ENCODE peak calls at places on chromosomes 7 and 10, in four cellular contexts. W is RWPE2, F is T-cell, N is progenitor cell of endocrine pancreas. E is an unnamed sample.

GRCh38 chr10:43076876-43077420 is at the start of gene RET:
- DNase-seq in W (no peak), F (no peak), N (no peak), E (no peak)

GRCh38 chr7:483656-484364 is 35.8 kb downstream of the PDGFA start:
- DNase-seq in W (peak), F (no peak), N (no peak), E (no peak)

GRCh38 chr7:91632234-91632947 is 248.1 kb downstream of the MTERF1 start:
- DNase-seq in W (no peak), F (no peak), N (no peak), E (no peak)

GRCh38 chr10:91683976-91684375 is 51.1 kb upstream of the PPP1R3C start:
- DNase-seq in W (no peak), F (no peak), N (no peak), E (no peak)

GRCh38 chr10:21860718-21861117 is 142.8 kb downstream of the DNAJC1 start:
- DNase-seq in W (no peak), F (no peak), N (no peak), E (no peak)

GRCh38 chr7:43363429-43363894 is 219.4 kb upstream of the STK17A start:
- DNase-seq in W (no peak), F (no peak), N (no peak), E (no peak)

GRCh38 chr7:22723171-22723601 is 3.8 kb upstream of the IL6 start:
- DNase-seq in W (no peak), F (no peak), N (no peak), E (no peak)

GRCh38 chr7:87370660-87371180 is 25.3 kb downstream of the CROT start:
- DNase-seq in W (no peak), F (no peak), N (no peak), E (no peak)

GRCh38 chr7:73606801-73607691 is 17.3 kb downstream of the MLXIPL start:
- DNase-seq in W (no peak), F (peak), N (peak), E (peak)

GRCh38 chr7:41047789-41048191 is 655.1 kb downstream of the INHBA start:
- DNase-seq in W (no peak), F (no peak), N (no peak), E (no peak)

GRCh38 chr7:116776610-116777289 is 85.6 kb upstream of the CAPZA2 start:
- DNase-seq in W (no peak), F (no peak), N (no peak), E (no peak)

GRCh38 chr10:86647773-86648705 is 6.3 kb upstream of the OPN4 start:
- DNase-seq in W (no peak), F (no peak), N (no peak), E (no peak)

GRCh38 chr10:122164028-122164601 is 107.0 kb upstream of the BTBD16 start:
- DNase-seq in W (no peak), F (no peak), N (peak), E (no peak)

GRCh38 chr7:79880312-79880711 is 254.3 kb upstream of the GNAI1 start:
- DNase-seq in W (no peak), F (no peak), N (no peak), E (no peak)

GRCh38 chr7:50315739-50316671 is 11.5 kb downstream of the IKZF1 start:
- DNase-seq in W (no peak), F (no peak), N (no peak), E (no peak)

E was measured in HuH-7.5.